ENCODE peak calls at places on chromosome 13, in five cellular contexts. G is K562, N is A549, M is HepG2, X is GM12878. Y is an unnamed sample.

GRCh38 chr13:79678100-79678499 is 197.1 kb downstream of the NDFIP2 start:
- DNase-seq in G (no peak), N (no peak), M (peak; percentile 24), X (no peak), Y (no peak)

GRCh38 chr13:81295177-81295576 is 954.3 kb upstream of the SPRY2 start:
- DNase-seq in G (no peak), N (no peak), M (no peak), X (no peak), Y (no peak)

GRCh38 chr13:44412341-44412935 is 38.8 kb downstream of the SERP2 start:
- DNase-seq in G (no peak), N (no peak), M (no peak), X (no peak), Y (no peak)

GRCh38 chr13:112353856-112354255 is 22.3 kb upstream of the SPACA7 start:
- DNase-seq in G (no peak), N (no peak), M (no peak), X (no peak), Y (no peak)

GRCh38 chr13:49517461-49517860 is 21.7 kb downstream of the PHF11 start:
- DNase-seq in G (no peak), N (no peak), M (peak; percentile 26), X (no peak), Y (peak; percentile 24)

GRCh38 chr13:65595881-65596280 is 1634.3 kb downstream of the PCDH9 start:
- DNase-seq in G (no peak), N (no peak), M (no peak), X (no peak), Y (no peak)

GRCh38 chr13:97278395-97279078 is 56.4 kb downstream of the MBNL2 start:
- DNase-seq in G (no peak), N (no peak), M (no peak), X (no peak), Y (no peak)

GRCh38 chr13:105368781-105369180 is 1166.7 kb downstream of the EFNB2 start:
- DNase-seq in G (no peak), N (no peak), M (no peak), X (no peak), Y (no peak)

DNA sequence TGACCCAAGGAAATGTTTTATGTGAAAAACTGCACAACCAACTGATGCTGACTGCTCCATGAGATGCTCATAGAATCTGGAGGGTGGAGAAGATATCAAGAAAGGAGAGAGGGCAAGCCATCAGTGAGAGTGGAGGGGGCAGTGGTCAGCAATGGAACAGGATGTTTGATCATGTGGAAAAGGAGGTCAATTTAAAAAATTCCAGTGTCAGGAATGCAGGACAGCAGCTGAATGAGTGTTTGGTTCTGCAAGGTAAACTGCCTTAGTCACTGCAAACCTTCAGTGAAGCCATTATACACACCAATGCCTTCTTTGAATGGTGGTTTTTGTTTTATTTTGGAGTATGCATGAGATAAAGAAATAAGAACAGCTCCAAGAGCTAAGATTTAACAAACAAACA is 121.5 kb downstream of the FGF14 start:
- DNase-seq in G (no peak), N (no peak), M (no peak), X (no peak), Y (no peak)
- H3K4me3 ChIP-seq in G (no peak overlapping the region), N (no peak overlapping the region), M (no peak overlapping the region), X (no peak overlapping the region), Y (no peak overlapping the region)

DNA sequence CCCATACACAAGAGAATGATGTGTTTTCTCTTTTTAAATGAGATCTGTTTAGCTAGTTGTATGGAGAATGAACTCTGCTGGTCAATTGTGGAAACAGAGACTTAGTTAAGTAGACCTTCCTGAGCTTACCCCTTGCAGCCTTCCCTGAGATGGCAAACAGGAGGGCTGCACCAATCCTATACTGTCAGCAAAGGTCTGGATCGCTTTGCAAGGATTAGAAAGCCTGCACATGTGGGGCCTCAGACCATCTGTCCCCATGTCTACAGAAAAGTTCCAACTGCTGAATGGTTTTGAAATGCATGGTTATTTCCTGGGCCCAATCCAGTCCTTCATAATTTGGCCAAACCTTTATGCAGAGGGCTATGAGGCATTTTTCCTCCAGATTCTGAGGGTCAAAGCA is 183.9 kb upstream of the SLC10A2 start:
- DNase-seq in G (no peak), N (no peak), M (no peak), X (no peak), Y (no peak)
- TF ChIP-seq MYC in G (no peak), N (no peak), M (no peak), X (no peak), Y (no peak)

GRCh38 chr13:33352023-33352422 is 66.5 kb upstream of the STARD13 start:
- DNase-seq in G (no peak), N (no peak), M (peak; percentile 7), X (no peak), Y (no peak)

GRCh38 chr13:33349996-33350826 is 64.7 kb upstream of the STARD13 start:
- DNase-seq in G (no peak), N (peak; percentile 7), M (no peak), X (no peak), Y (no peak)

GRCh38 chr13:33352520-33352919 is 67.0 kb upstream of the STARD13 start:
- DNase-seq in G (no peak), N (no peak), M (no peak), X (no peak), Y (no peak)

GRCh38 chr13:33349314-33349995 is 63.9 kb upstream of the STARD13 start:
- DNase-seq in G (no peak), N (no peak), M (no peak), X (no peak), Y (no peak)

GRCh38 chr13:33351324-33351723 is 65.8 kb upstream of the STARD13 start:
- DNase-seq in G (no peak), N (no peak), M (no peak), X (no peak), Y (no peak)
- H3K4me3 ChIP-seq in G (no peak overlapping the region), N (no peak overlapping the region), M (no peak overlapping the region), X (no peak overlapping the region), Y (no peak overlapping the region)

GRCh38 chr13:30097089-30097488 is 210.3 kb downstream of the KATNAL1 start:
- DNase-seq in G (no peak), N (no peak), M (no peak), X (no peak), Y (no peak)

GRCh38 chr13:30091035-30091434 is 216.3 kb downstream of the KATNAL1 start:
- DNase-seq in G (no peak), N (no peak), M (no peak), X (no peak), Y (no peak)

GRCh38 chr13:30088312-30088855 is 219.0 kb downstream of the KATNAL1 start:
- DNase-seq in G (no peak), N (no peak), M (no peak), X (no peak), Y (peak; percentile 75)

GRCh38 chr13:30094015-30094533 is 213.3 kb downstream of the KATNAL1 start:
- DNase-seq in G (no peak), N (no peak), M (no peak), X (no peak), Y (no peak)

GRCh38 chr13:30091691-30092090 is 215.7 kb downstream of the KATNAL1 start:
- DNase-seq in G (no peak), N (no peak), M (no peak), X (no peak), Y (no peak)
- TF ChIP-seq MYC in G (no peak), N (no peak), M (no peak), X (no peak), Y (no peak)

DNA sequence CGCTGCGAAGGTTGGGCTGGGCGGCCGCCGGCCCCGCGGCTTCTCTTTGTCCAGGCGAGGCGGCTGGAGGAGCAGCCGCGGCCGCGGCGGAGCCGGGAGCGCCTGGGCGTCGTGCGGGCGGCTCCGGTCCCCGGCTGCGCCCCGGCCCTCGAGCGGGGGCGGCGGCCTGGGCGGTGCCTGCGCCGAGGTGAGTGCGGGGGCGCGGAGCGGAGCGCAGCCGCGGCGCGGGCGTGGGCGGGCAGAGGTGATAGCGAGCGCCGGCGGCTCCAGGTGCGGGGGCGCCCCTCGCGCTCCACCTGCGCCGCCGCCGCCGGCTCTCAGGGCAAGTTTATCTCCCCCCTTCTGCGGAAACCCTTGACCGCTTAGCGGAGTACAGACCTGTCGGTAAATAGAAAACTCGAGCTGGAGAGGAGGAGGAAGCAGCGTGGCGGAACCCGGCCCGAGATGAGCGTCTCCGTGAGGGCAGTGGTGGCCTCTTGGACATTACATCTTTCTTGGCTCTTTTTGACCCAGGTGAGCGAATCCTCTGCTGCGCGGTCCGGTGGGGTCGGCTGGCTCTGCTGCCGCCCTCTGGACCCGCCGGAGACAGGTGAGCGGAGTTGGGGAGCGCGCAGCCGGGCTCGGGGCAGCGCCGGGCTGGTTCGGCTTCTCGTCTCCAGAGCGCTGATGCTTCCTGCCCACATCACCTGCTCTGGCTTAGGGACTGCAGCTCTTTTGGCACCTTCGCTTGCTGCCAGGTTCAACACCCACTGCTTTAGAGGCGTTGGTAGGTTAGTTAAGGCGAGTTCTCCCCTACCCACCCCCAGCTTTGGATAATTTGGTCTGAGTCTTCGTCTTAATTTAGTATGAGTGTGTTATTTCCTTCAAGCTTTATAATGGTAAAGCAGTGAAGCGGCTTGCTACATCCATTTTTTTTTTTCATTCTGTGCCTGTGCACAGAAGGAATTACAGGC is at the start of gene MTUS2:
- DNase-seq in G (peak; percentile 31), N (no peak), M (no peak), X (no peak), Y (no peak)
- H3K4me3 ChIP-seq in G (peak within 1 kb of the TSS; percentile 8), N (peak within 1 kb of the TSS; percentile 54), M (peak within 1 kb of the TSS; percentile 6), X (no peak within 1 kb of the TSS), Y (no peak within 1 kb of the TSS)

DNA sequence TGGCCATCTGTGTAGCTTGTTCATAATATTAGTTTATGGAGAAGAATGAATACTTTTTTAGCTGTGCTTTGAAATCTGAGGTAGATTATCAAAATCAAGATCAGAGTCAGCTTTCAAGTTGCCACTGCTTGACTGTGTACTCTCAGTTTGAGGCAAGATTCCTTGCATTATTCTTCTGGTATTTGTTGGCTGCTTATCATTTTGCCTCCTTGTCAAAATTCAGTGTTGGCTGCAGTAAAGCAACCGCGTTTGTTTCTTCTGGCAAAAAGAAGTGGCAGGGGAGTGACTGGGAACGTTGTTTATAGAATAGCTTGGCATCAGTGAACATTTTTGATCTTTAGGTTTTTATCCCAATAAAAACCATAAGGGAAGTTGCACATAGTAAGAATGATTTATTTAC is 419.3 kb upstream of the GPC6 start:
- DNase-seq in G (no peak), N (no peak), M (no peak), X (no peak), Y (no peak)
- TF ChIP-seq MYC in G (no peak), N (no peak), M (no peak), X (no peak), Y (no peak)

DNA sequence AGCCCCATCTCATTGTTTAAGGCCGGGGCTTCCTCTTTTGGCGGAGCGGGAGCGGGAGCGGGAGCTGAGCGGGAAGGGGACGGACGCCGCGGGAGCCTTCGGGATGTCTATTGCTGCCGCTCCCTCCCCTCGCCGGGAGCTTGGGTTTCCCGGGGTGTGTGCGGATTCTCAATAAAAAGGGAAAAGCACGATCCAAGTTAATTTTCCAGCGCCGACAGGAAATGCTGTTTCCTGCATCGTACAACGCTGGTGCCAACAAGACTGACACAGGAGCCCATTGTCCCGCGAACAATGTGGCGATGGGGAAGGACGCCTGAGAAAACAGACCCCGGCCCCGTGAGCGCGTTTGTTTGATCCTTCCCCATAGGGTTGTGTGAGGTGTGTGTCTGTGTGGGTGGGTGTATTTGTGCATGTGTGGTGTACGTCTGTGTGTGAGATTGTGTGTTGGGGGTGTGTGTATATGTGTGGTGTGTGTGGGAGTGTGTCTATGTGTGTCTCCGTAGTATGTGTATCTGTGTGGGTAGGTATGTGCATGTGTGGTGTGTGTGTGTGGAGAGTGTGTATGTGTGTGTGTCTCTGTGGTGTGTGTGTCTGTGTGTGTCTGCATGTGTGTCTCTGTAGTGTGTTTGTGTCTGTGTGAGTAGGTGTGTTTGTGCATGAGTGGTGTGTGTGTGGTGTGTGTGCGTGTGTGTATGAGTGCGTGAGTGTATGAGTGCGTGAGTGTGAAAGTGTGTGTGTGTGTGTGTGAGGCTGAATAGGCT is 36.4 kb upstream of the FLT1 start:
- DNase-seq in G (no peak), N (no peak), M (no peak), X (no peak), Y (peak; percentile 60)
- H3K4me3 ChIP-seq in G (no peak overlapping the region), N (no peak overlapping the region), M (no peak overlapping the region), X (peak overlapping the region; percentile 42), Y (peak overlapping the region; percentile 39)